ENCODE peak calls at places on chromosomes 11 and 22, in nine cellular contexts. One of them, this sample, is unnamed.

GRCh38 chr22:37549704-37550059 is 10.6 kb upstream of the CDC42EP1 start:
- DNase-seq in trophoblast cell: no peak
- DNase-seq in stimulated activated CD4-positive, alpha-beta T cell treated with anti-CD3 and anti-CD28 coated beads, Interleukin-15, amount 100 ng/mL, for 24 hours: no peak
- DNase-seq in NCI-H460: no peak
- DNase-seq in epithelial cell of prostate: no peak
- DNase-seq in Ammon's horn: peak
- DNase-seq in activated naive CD8-positive, alpha-beta T cell treated with anti-CD3 and anti-CD28 coated beads, Interleukin-2, amount 50 U/mL, for 24 hours: no peak
- DNase-seq in T follicular helper cell: no peak
- DNase-seq in right cardiac atrium: peak
- DNase-seq in this sample: no peak

GRCh38 chr11:117921893-117922292 is 7.3 kb downstream of the TMPRSS13 start:
- DNase-seq in stimulated activated CD4-positive, alpha-beta T cell treated with anti-CD3 and anti-CD28 coated beads, Interleukin-15, amount 100 ng/mL, for 24 hours: no peak
- DNase-seq in right cardiac atrium: no peak
- DNase-seq in trophoblast cell: no peak
- DNase-seq in Ammon's horn: no peak
- DNase-seq in activated naive CD8-positive, alpha-beta T cell treated with anti-CD3 and anti-CD28 coated beads, Interleukin-2, amount 50 U/mL, for 24 hours: no peak
- DNase-seq in NCI-H460: no peak
- DNase-seq in T follicular helper cell: no peak
- DNase-seq in epithelial cell of prostate: no peak
- DNase-seq in this sample: no peak

GRCh38 chr11:69797156-69797555 is 22.0 kb upstream of the FGF4 start:
- DNase-seq in right cardiac atrium: no peak
- DNase-seq in T follicular helper cell: no peak
- DNase-seq in Ammon's horn: no peak
- DNase-seq in epithelial cell of prostate: no peak
- DNase-seq in activated naive CD8-positive, alpha-beta T cell treated with anti-CD3 and anti-CD28 coated beads, Interleukin-2, amount 50 U/mL, for 24 hours: no peak
- DNase-seq in stimulated activated CD4-positive, alpha-beta T cell treated with anti-CD3 and anti-CD28 coated beads, Interleukin-15, amount 100 ng/mL, for 24 hours: no peak
- DNase-seq in trophoblast cell: no peak
- DNase-seq in NCI-H460: no peak
- DNase-seq in this sample: no peak

GRCh38 chr22:38967451-38968450 is 10.3 kb downstream of the APOBEC3A start:
- DNase-seq in stimulated activated CD4-positive, alpha-beta T cell treated with anti-CD3 and anti-CD28 coated beads, Interleukin-15, amount 100 ng/mL, for 24 hours: no peak
- DNase-seq in epithelial cell of prostate: no peak
- DNase-seq in trophoblast cell: peak
- DNase-seq in Ammon's horn: peak
- DNase-seq in right cardiac atrium: no peak
- DNase-seq in activated naive CD8-positive, alpha-beta T cell treated with anti-CD3 and anti-CD28 coated beads, Interleukin-2, amount 50 U/mL, for 24 hours: no peak
- DNase-seq in NCI-H460: no peak
- DNase-seq in T follicular helper cell: no peak
- DNase-seq in this sample: no peak

GRCh38 chr11:47407746-47408590 is at the start of gene SLC39A13:
- DNase-seq in right cardiac atrium: peak
- DNase-seq in T follicular helper cell: peak
- DNase-seq in trophoblast cell: peak
- DNase-seq in NCI-H460: peak
- DNase-seq in activated naive CD8-positive, alpha-beta T cell treated with anti-CD3 and anti-CD28 coated beads, Interleukin-2, amount 50 U/mL, for 24 hours: peak
- DNase-seq in stimulated activated CD4-positive, alpha-beta T cell treated with anti-CD3 and anti-CD28 coated beads, Interleukin-15, amount 100 ng/mL, for 24 hours: peak
- DNase-seq in epithelial cell of prostate: peak
- DNase-seq in Ammon's horn: peak
- DNase-seq in this sample: peak

GRCh38 chr11:3675971-3676370 is 4.8 kb upstream of the CHRNA10 start:
- DNase-seq in NCI-H460: no peak
- DNase-seq in Ammon's horn: no peak
- DNase-seq in stimulated activated CD4-positive, alpha-beta T cell treated with anti-CD3 and anti-CD28 coated beads, Interleukin-15, amount 100 ng/mL, for 24 hours: no peak
- DNase-seq in activated naive CD8-positive, alpha-beta T cell treated with anti-CD3 and anti-CD28 coated beads, Interleukin-2, amount 50 U/mL, for 24 hours: no peak
- DNase-seq in trophoblast cell: no peak
- DNase-seq in epithelial cell of prostate: no peak
- DNase-seq in right cardiac atrium: no peak
- DNase-seq in T follicular helper cell: no peak
- DNase-seq in this sample: no peak

GRCh38 chr11:8249482-8249881 is 14.2 kb downstream of the LMO1 start:
- DNase-seq in Ammon's horn: no peak
- DNase-seq in trophoblast cell: no peak
- DNase-seq in activated naive CD8-positive, alpha-beta T cell treated with anti-CD3 and anti-CD28 coated beads, Interleukin-2, amount 50 U/mL, for 24 hours: no peak
- DNase-seq in NCI-H460: no peak
- DNase-seq in right cardiac atrium: no peak
- DNase-seq in stimulated activated CD4-positive, alpha-beta T cell treated with anti-CD3 and anti-CD28 coated beads, Interleukin-15, amount 100 ng/mL, for 24 hours: no peak
- DNase-seq in T follicular helper cell: no peak
- DNase-seq in epithelial cell of prostate: no peak
- DNase-seq in this sample: no peak

GRCh38 chr11:123562166-123562565 is 92.3 kb downstream of the SCN3B start:
- DNase-seq in epithelial cell of prostate: no peak
- DNase-seq in activated naive CD8-positive, alpha-beta T cell treated with anti-CD3 and anti-CD28 coated beads, Interleukin-2, amount 50 U/mL, for 24 hours: no peak
- DNase-seq in Ammon's horn: no peak
- DNase-seq in trophoblast cell: no peak
- DNase-seq in NCI-H460: no peak
- DNase-seq in right cardiac atrium: no peak
- DNase-seq in T follicular helper cell: no peak
- DNase-seq in stimulated activated CD4-positive, alpha-beta T cell treated with anti-CD3 and anti-CD28 coated beads, Interleukin-15, amount 100 ng/mL, for 24 hours: no peak
- DNase-seq in this sample: no peak

GRCh38 chr11:64729851-64730382 is 6.9 kb upstream of the NRXN2 start:
- DNase-seq in NCI-H460: no peak
- DNase-seq in Ammon's horn: no peak
- DNase-seq in T follicular helper cell: no peak
- DNase-seq in stimulated activated CD4-positive, alpha-beta T cell treated with anti-CD3 and anti-CD28 coated beads, Interleukin-15, amount 100 ng/mL, for 24 hours: peak
- DNase-seq in trophoblast cell: no peak
- DNase-seq in activated naive CD8-positive, alpha-beta T cell treated with anti-CD3 and anti-CD28 coated beads, Interleukin-2, amount 50 U/mL, for 24 hours: no peak
- DNase-seq in right cardiac atrium: no peak
- DNase-seq in epithelial cell of prostate: no peak
- DNase-seq in this sample: no peak

GRCh38 chr11:100942016-100942415 is 187.6 kb downstream of the PGR start:
- DNase-seq in epithelial cell of prostate: no peak
- DNase-seq in activated naive CD8-positive, alpha-beta T cell treated with anti-CD3 and anti-CD28 coated beads, Interleukin-2, amount 50 U/mL, for 24 hours: no peak
- DNase-seq in NCI-H460: no peak
- DNase-seq in Ammon's horn: no peak
- DNase-seq in trophoblast cell: no peak
- DNase-seq in stimulated activated CD4-positive, alpha-beta T cell treated with anti-CD3 and anti-CD28 coated beads, Interleukin-15, amount 100 ng/mL, for 24 hours: no peak
- DNase-seq in right cardiac atrium: peak
- DNase-seq in T follicular helper cell: no peak
- DNase-seq in this sample: no peak

GRCh38 chr22:49327411-49327810 is 500.3 kb downstream of the BRD1 start:
- DNase-seq in T follicular helper cell: no peak
- DNase-seq in trophoblast cell: no peak
- DNase-seq in stimulated activated CD4-positive, alpha-beta T cell treated with anti-CD3 and anti-CD28 coated beads, Interleukin-15, amount 100 ng/mL, for 24 hours: no peak
- DNase-seq in activated naive CD8-positive, alpha-beta T cell treated with anti-CD3 and anti-CD28 coated beads, Interleukin-2, amount 50 U/mL, for 24 hours: no peak
- DNase-seq in NCI-H460: no peak
- DNase-seq in epithelial cell of prostate: no peak
- DNase-seq in right cardiac atrium: no peak
- DNase-seq in Ammon's horn: no peak
- DNase-seq in this sample: no peak

GRCh38 chr11:111229604-111230003 is 15.9 kb upstream of the POU2AF2 start:
- DNase-seq in T follicular helper cell: no peak
- DNase-seq in Ammon's horn: no peak
- DNase-seq in activated naive CD8-positive, alpha-beta T cell treated with anti-CD3 and anti-CD28 coated beads, Interleukin-2, amount 50 U/mL, for 24 hours: peak
- DNase-seq in stimulated activated CD4-positive, alpha-beta T cell treated with anti-CD3 and anti-CD28 coated beads, Interleukin-15, amount 100 ng/mL, for 24 hours: peak
- DNase-seq in epithelial cell of prostate: no peak
- DNase-seq in NCI-H460: no peak
- DNase-seq in right cardiac atrium: peak
- DNase-seq in trophoblast cell: no peak
- DNase-seq in this sample: no peak

GRCh38 chr22:43546186-43546585 is 134.4 kb downstream of the MPPED1 start:
- DNase-seq in NCI-H460: no peak
- DNase-seq in T follicular helper cell: no peak
- DNase-seq in epithelial cell of prostate: no peak
- DNase-seq in Ammon's horn: no peak
- DNase-seq in trophoblast cell: no peak
- DNase-seq in right cardiac atrium: no peak
- DNase-seq in stimulated activated CD4-positive, alpha-beta T cell treated with anti-CD3 and anti-CD28 coated beads, Interleukin-15, amount 100 ng/mL, for 24 hours: no peak
- DNase-seq in activated naive CD8-positive, alpha-beta T cell treated with anti-CD3 and anti-CD28 coated beads, Interleukin-2, amount 50 U/mL, for 24 hours: no peak
- DNase-seq in this sample: no peak

GRCh38 chr22:35576671-35577070 is 36.0 kb downstream of the RASD2 start:
- DNase-seq in activated naive CD8-positive, alpha-beta T cell treated with anti-CD3 and anti-CD28 coated beads, Interleukin-2, amount 50 U/mL, for 24 hours: no peak
- DNase-seq in Ammon's horn: no peak
- DNase-seq in stimulated activated CD4-positive, alpha-beta T cell treated with anti-CD3 and anti-CD28 coated beads, Interleukin-15, amount 100 ng/mL, for 24 hours: no peak
- DNase-seq in NCI-H460: no peak
- DNase-seq in epithelial cell of prostate: no peak
- DNase-seq in right cardiac atrium: no peak
- DNase-seq in trophoblast cell: no peak
- DNase-seq in T follicular helper cell: no peak
- DNase-seq in this sample: no peak

GRCh38 chr22:20533095-20533878 is 25.9 kb downstream of the MED15 start:
- DNase-seq in activated naive CD8-positive, alpha-beta T cell treated with anti-CD3 and anti-CD28 coated beads, Interleukin-2, amount 50 U/mL, for 24 hours: no peak
- DNase-seq in right cardiac atrium: no peak
- DNase-seq in epithelial cell of prostate: no peak
- DNase-seq in trophoblast cell: no peak
- DNase-seq in NCI-H460: no peak
- DNase-seq in T follicular helper cell: no peak
- DNase-seq in stimulated activated CD4-positive, alpha-beta T cell treated with anti-CD3 and anti-CD28 coated beads, Interleukin-15, amount 100 ng/mL, for 24 hours: no peak
- DNase-seq in Ammon's horn: no peak
- DNase-seq in this sample: no peak

GRCh38 chr22:19923914-19924513 is 17.6 kb upstream of the COMT start:
- DNase-seq in T follicular helper cell: no peak
- DNase-seq in Ammon's horn: no peak
- DNase-seq in activated naive CD8-positive, alpha-beta T cell treated with anti-CD3 and anti-CD28 coated beads, Interleukin-2, amount 50 U/mL, for 24 hours: no peak
- DNase-seq in NCI-H460: no peak
- DNase-seq in epithelial cell of prostate: no peak
- DNase-seq in trophoblast cell: no peak
- DNase-seq in right cardiac atrium: no peak
- DNase-seq in stimulated activated CD4-positive, alpha-beta T cell treated with anti-CD3 and anti-CD28 coated beads, Interleukin-15, amount 100 ng/mL, for 24 hours: no peak
- DNase-seq in this sample: no peak

GRCh38 chr11:108593910-108594434 is 404 bp upstream of the EXPH5 start:
- DNase-seq in Ammon's horn: no peak
- DNase-seq in activated naive CD8-positive, alpha-beta T cell treated with anti-CD3 and anti-CD28 coated beads, Interleukin-2, amount 50 U/mL, for 24 hours: no peak
- DNase-seq in epithelial cell of prostate: no peak
- DNase-seq in NCI-H460: no peak
- DNase-seq in trophoblast cell: no peak
- DNase-seq in T follicular helper cell: no peak
- DNase-seq in right cardiac atrium: no peak
- DNase-seq in stimulated activated CD4-positive, alpha-beta T cell treated with anti-CD3 and anti-CD28 coated beads, Interleukin-15, amount 100 ng/mL, for 24 hours: no peak
- DNase-seq in this sample: no peak

GRCh38 chr11:123509737-123510578 is 79.9 kb downstream of the GRAMD1B start:
- DNase-seq in Ammon's horn: peak
- DNase-seq in NCI-H460: no peak
- DNase-seq in stimulated activated CD4-positive, alpha-beta T cell treated with anti-CD3 and anti-CD28 coated beads, Interleukin-15, amount 100 ng/mL, for 24 hours: no peak
- DNase-seq in activated naive CD8-positive, alpha-beta T cell treated with anti-CD3 and anti-CD28 coated beads, Interleukin-2, amount 50 U/mL, for 24 hours: no peak
- DNase-seq in right cardiac atrium: no peak
- DNase-seq in T follicular helper cell: no peak
- DNase-seq in trophoblast cell: no peak
- DNase-seq in epithelial cell of prostate: no peak
- DNase-seq in this sample: no peak

GRCh38 chr11:121887564-121887963 is 228.5 kb downstream of the BLID start:
- DNase-seq in trophoblast cell: no peak
- DNase-seq in activated naive CD8-positive, alpha-beta T cell treated with anti-CD3 and anti-CD28 coated beads, Interleukin-2, amount 50 U/mL, for 24 hours: no peak
- DNase-seq in NCI-H460: no peak
- DNase-seq in epithelial cell of prostate: no peak
- DNase-seq in T follicular helper cell: no peak
- DNase-seq in stimulated activated CD4-positive, alpha-beta T cell treated with anti-CD3 and anti-CD28 coated beads, Interleukin-15, amount 100 ng/mL, for 24 hours: no peak
- DNase-seq in right cardiac atrium: no peak
- DNase-seq in Ammon's horn: peak
- DNase-seq in this sample: no peak

GRCh38 chr11:28146123-28146751 is 38.0 kb downstream of the METTL15 start:
- DNase-seq in NCI-H460: peak
- DNase-seq in activated naive CD8-positive, alpha-beta T cell treated with anti-CD3 and anti-CD28 coated beads, Interleukin-2, amount 50 U/mL, for 24 hours: no peak
- DNase-seq in trophoblast cell: peak
- DNase-seq in stimulated activated CD4-positive, alpha-beta T cell treated with anti-CD3 and anti-CD28 coated beads, Interleukin-15, amount 100 ng/mL, for 24 hours: no peak
- DNase-seq in epithelial cell of prostate: peak
- DNase-seq in Ammon's horn: no peak
- DNase-seq in right cardiac atrium: no peak
- DNase-seq in T follicular helper cell: no peak
- DNase-seq in this sample: peak

GRCh38 chr22:50581950-50582561 is 593 bp downstream of the CHKB start:
- DNase-seq in activated naive CD8-positive, alpha-beta T cell treated with anti-CD3 and anti-CD28 coated beads, Interleukin-2, amount 50 U/mL, for 24 hours: peak
- DNase-seq in trophoblast cell: peak
- DNase-seq in T follicular helper cell: no peak
- DNase-seq in stimulated activated CD4-positive, alpha-beta T cell treated with anti-CD3 and anti-CD28 coated beads, Interleukin-15, amount 100 ng/mL, for 24 hours: peak
- DNase-seq in right cardiac atrium: peak
- DNase-seq in epithelial cell of prostate: no peak
- DNase-seq in NCI-H460: no peak
- DNase-seq in Ammon's horn: peak
- DNase-seq in this sample: no peak

GRCh38 chr11:121964591-121964990 is 151.4 kb downstream of the BLID start:
- DNase-seq in Ammon's horn: peak
- DNase-seq in right cardiac atrium: no peak
- DNase-seq in activated naive CD8-positive, alpha-beta T cell treated with anti-CD3 and anti-CD28 coated beads, Interleukin-2, amount 50 U/mL, for 24 hours: no peak
- DNase-seq in epithelial cell of prostate: peak
- DNase-seq in T follicular helper cell: no peak
- DNase-seq in stimulated activated CD4-positive, alpha-beta T cell treated with anti-CD3 and anti-CD28 coated beads, Interleukin-15, amount 100 ng/mL, for 24 hours: no peak
- DNase-seq in trophoblast cell: no peak
- DNase-seq in NCI-H460: no peak
- DNase-seq in this sample: no peak

GRCh38 chr11:72316984-72317383 is 73.0 kb upstream of the PHOX2A start:
- DNase-seq in trophoblast cell: no peak
- DNase-seq in T follicular helper cell: no peak
- DNase-seq in NCI-H460: no peak
- DNase-seq in activated naive CD8-positive, alpha-beta T cell treated with anti-CD3 and anti-CD28 coated beads, Interleukin-2, amount 50 U/mL, for 24 hours: no peak
- DNase-seq in epithelial cell of prostate: no peak
- DNase-seq in right cardiac atrium: no peak
- DNase-seq in Ammon's horn: no peak
- DNase-seq in stimulated activated CD4-positive, alpha-beta T cell treated with anti-CD3 and anti-CD28 coated beads, Interleukin-15, amount 100 ng/mL, for 24 hours: no peak
- DNase-seq in this sample: no peak

GRCh38 chr22:46857142-46857825 is 94.8 kb downstream of the TBC1D22A start:
- DNase-seq in epithelial cell of prostate: no peak
- DNase-seq in T follicular helper cell: no peak
- DNase-seq in right cardiac atrium: no peak
- DNase-seq in trophoblast cell: no peak
- DNase-seq in NCI-H460: no peak
- DNase-seq in activated naive CD8-positive, alpha-beta T cell treated with anti-CD3 and anti-CD28 coated beads, Interleukin-2, amount 50 U/mL, for 24 hours: no peak
- DNase-seq in Ammon's horn: no peak
- DNase-seq in stimulated activated CD4-positive, alpha-beta T cell treated with anti-CD3 and anti-CD28 coated beads, Interleukin-15, amount 100 ng/mL, for 24 hours: no peak
- DNase-seq in this sample: no peak

GRCh38 chr11:104328514-104328912 is 164.6 kb upstream of the PDGFD start:
- DNase-seq in NCI-H460: no peak
- DNase-seq in right cardiac atrium: no peak
- DNase-seq in Ammon's horn: no peak
- DNase-seq in stimulated activated CD4-positive, alpha-beta T cell treated with anti-CD3 and anti-CD28 coated beads, Interleukin-15, amount 100 ng/mL, for 24 hours: no peak
- DNase-seq in trophoblast cell: peak
- DNase-seq in activated naive CD8-positive, alpha-beta T cell treated with anti-CD3 and anti-CD28 coated beads, Interleukin-2, amount 50 U/mL, for 24 hours: no peak
- DNase-seq in epithelial cell of prostate: no peak
- DNase-seq in T follicular helper cell: no peak
- DNase-seq in this sample: no peak

GRCh38 chr11:79973701-79974626 is 533.1 kb upstream of the TENM4 start:
- DNase-seq in stimulated activated CD4-positive, alpha-beta T cell treated with anti-CD3 and anti-CD28 coated beads, Interleukin-15, amount 100 ng/mL, for 24 hours: no peak
- DNase-seq in trophoblast cell: no peak
- DNase-seq in NCI-H460: no peak
- DNase-seq in T follicular helper cell: no peak
- DNase-seq in right cardiac atrium: no peak
- DNase-seq in Ammon's horn: no peak
- DNase-seq in epithelial cell of prostate: no peak
- DNase-seq in activated naive CD8-positive, alpha-beta T cell treated with anti-CD3 and anti-CD28 coated beads, Interleukin-2, amount 50 U/mL, for 24 hours: no peak
- DNase-seq in this sample: no peak

GRCh38 chr11:4093519-4094347 is 866 bp upstream of the RRM1 start:
- DNase-seq in trophoblast cell: no peak
- DNase-seq in epithelial cell of prostate: no peak
- DNase-seq in right cardiac atrium: no peak
- DNase-seq in activated naive CD8-positive, alpha-beta T cell treated with anti-CD3 and anti-CD28 coated beads, Interleukin-2, amount 50 U/mL, for 24 hours: no peak
- DNase-seq in T follicular helper cell: no peak
- DNase-seq in Ammon's horn: no peak
- DNase-seq in stimulated activated CD4-positive, alpha-beta T cell treated with anti-CD3 and anti-CD28 coated beads, Interleukin-15, amount 100 ng/mL, for 24 hours: no peak
- DNase-seq in NCI-H460: no peak
- DNase-seq in this sample: no peak

GRCh38 chr11:26230021-26230420 is 101.9 kb upstream of the ANO3 start:
- DNase-seq in NCI-H460: no peak
- DNase-seq in T follicular helper cell: no peak
- DNase-seq in activated naive CD8-positive, alpha-beta T cell treated with anti-CD3 and anti-CD28 coated beads, Interleukin-2, amount 50 U/mL, for 24 hours: no peak
- DNase-seq in epithelial cell of prostate: no peak
- DNase-seq in stimulated activated CD4-positive, alpha-beta T cell treated with anti-CD3 and anti-CD28 coated beads, Interleukin-15, amount 100 ng/mL, for 24 hours: no peak
- DNase-seq in trophoblast cell: no peak
- DNase-seq in right cardiac atrium: no peak
- DNase-seq in Ammon's horn: no peak
- DNase-seq in this sample: no peak

This sample was measured in erythroblast.